ENCODE peak calls at places on chromosomes 13 and 19, in eight cellular contexts. P, T, M, Q, H, L, R and F are unnamed samples.

GRCh38 chr13:19185086-19185864 is 3.7 kb upstream of the TUBA3C start:
- DNase-seq in P (no peak), T (no peak), M (no peak), Q (no peak), H (no peak), L (no peak), R (no peak), F (no peak)

GRCh38 chr13:41603917-41604316 is 146.6 kb downstream of the RGCC start:
- DNase-seq in P (no peak), T (peak; percentile 23), M (no peak), Q (no peak), H (no peak), L (peak; percentile 46), R (no peak), F (peak; percentile 76)

GRCh38 chr13:99821741-99822140 is 149.8 kb downstream of the ZIC5 start:
- DNase-seq in P (no peak), T (no peak), M (no peak), Q (no peak), H (no peak), L (no peak), R (no peak), F (no peak)

GRCh38 chr13:61765181-61765742 is 349.6 kb upstream of the PCDH20 start:
- DNase-seq in P (no peak), T (no peak), M (no peak), Q (no peak), H (no peak), L (no peak), R (no peak), F (no peak)

GRCh38 chr13:63696055-63696454 is 2280.4 kb upstream of the PCDH20 start:
- DNase-seq in P (no peak), T (no peak), M (no peak), Q (no peak), H (no peak), L (no peak), R (no peak), F (no peak)

GRCh38 chr19:6239401-6239844 is 40.4 kb downstream of the MLLT1 start:
- DNase-seq in P (no peak), T (peak; percentile 77), M (no peak), Q (no peak), H (no peak), L (no peak), R (no peak), F (peak; percentile 34)

GRCh38 chr13:106566682-106567420 is 1.1 kb downstream of the ARGLU1 start:
- DNase-seq in P (no peak), T (peak; percentile 77), M (no peak), Q (peak; percentile 67), H (peak; percentile 41), L (peak; percentile 23), R (peak; percentile 74), F (no peak)

GRCh38 chr19:53882391-53883050 is 524 bp downstream of the PRKCG start:
- DNase-seq in P (no peak), T (no peak), M (no peak), Q (no peak), H (no peak), L (no peak), R (peak; percentile 59), F (no peak)

GRCh38 chr13:75316427-75316826 is 165.5 kb downstream of the TBC1D4 start:
- DNase-seq in P (no peak), T (no peak), M (no peak), Q (no peak), H (no peak), L (no peak), R (no peak), F (no peak)

GRCh38 chr19:57276430-57276829 is 3.9 kb upstream of the ZNF460 start:
- DNase-seq in P (no peak), T (no peak), M (no peak), Q (no peak), H (no peak), L (no peak), R (no peak), F (no peak)

GRCh38 chr13:65656740-65657329 is 1573.3 kb downstream of the PCDH9 start:
- DNase-seq in P (no peak), T (no peak), M (no peak), Q (peak; percentile 6), H (no peak), L (no peak), R (peak; percentile 39), F (no peak)

GRCh38 chr13:64925284-64925683 is 2304.9 kb downstream of the PCDH9 start:
- DNase-seq in P (no peak), T (peak; percentile 3), M (no peak), Q (no peak), H (no peak), L (no peak), R (no peak), F (no peak)

GRCh38 chr13:97067342-97067895 is 73.1 kb upstream of the OXGR1 start:
- DNase-seq in P (no peak), T (no peak), M (no peak), Q (no peak), H (no peak), L (no peak), R (no peak), F (no peak)

GRCh38 chr19:19860756-19861390 is 4.8 kb upstream of the ZNF253 start:
- DNase-seq in P (peak; percentile 32), T (peak; percentile 3), M (no peak), Q (no peak), H (no peak), L (no peak), R (no peak), F (no peak)

GRCh38 chr13:41622545-41623429 is 165.4 kb downstream of the RGCC start:
- DNase-seq in P (no peak), T (peak; percentile 71), M (peak; percentile 27), Q (peak; percentile 76), H (no peak), L (no peak), R (no peak), F (no peak)